ENCODE peak calls at places on chromosomes 1 and 21, in six cellular contexts. V, I, Q, X, K and F are unnamed samples.

GRCh38 chr1:20470174-20470573 is 15.8 kb downstream of the CAMK2N1 start:
- DNase-seq in K (no peak), I (peak; percentile 34), X (no peak), Q (no peak), V (no peak), F (no peak)

GRCh38 chr21:36437745-36438128 is 42.2 kb downstream of the CLDN14 start:
- DNase-seq in X (peak; percentile 43), V (peak; percentile 78), K (no peak), I (peak; percentile 74), Q (no peak), F (peak; percentile 75)

GRCh38 chr1:241888232-241888631 is 40.2 kb downstream of the EXO1 start:
- DNase-seq in V (no peak), X (no peak), I (no peak), Q (no peak), K (no peak), F (no peak)

GRCh38 chr21:43608225-43608624 is 51.1 kb downstream of the HSF2BP start:
- DNase-seq in Q (no peak), I (no peak), K (no peak), X (no peak), V (no peak), F (peak; percentile 29)

GRCh38 chr1:33130297-33130696 is 49.3 kb downstream of the AZIN2 start:
- DNase-seq in V (no peak), Q (no peak), K (no peak), I (no peak), X (no peak), F (peak; percentile 78)

GRCh38 chr1:36016686-36017085 is 67.2 kb upstream of the TEKT2 start:
- DNase-seq in Q (no peak), K (no peak), I (no peak), X (no peak), V (no peak), F (no peak)

GRCh38 chr1:112247036-112247597 is 148.9 kb upstream of the CTTNBP2NL start:
- DNase-seq in V (no peak), Q (no peak), I (no peak), X (no peak), K (no peak), F (no peak)

GRCh38 chr21:40242586-40242985 is 375.3 kb downstream of the PCP4 start:
- DNase-seq in V (no peak), I (no peak), K (no peak), Q (no peak), X (no peak), F (no peak)

GRCh38 chr1:111733996-111734369 is 5.2 kb downstream of the INKA2 start:
- DNase-seq in V (no peak), I (no peak), Q (no peak), K (no peak), X (no peak), F (peak; percentile 33)

GRCh38 chr1:228276901-228277490 is 69.2 kb downstream of the OBSCN start:
- DNase-seq in I (no peak), Q (no peak), X (no peak), V (no peak), K (no peak), F (no peak)

GRCh38 chr21:26684866-26685265 is 111.8 kb upstream of the CYYR1 start:
- DNase-seq in K (no peak), I (no peak), V (no peak), Q (no peak), X (no peak), F (no peak)

GRCh38 chr1:16067127-16067768 is 6.2 kb downstream of the FAM131C start:
- DNase-seq in Q (peak; percentile 61), X (no peak), V (peak; percentile 52), K (no peak), I (no peak), F (no peak)

GRCh38 chr1:231827337-231828105 is 200.9 kb downstream of the DISC1 start:
- DNase-seq in Q (peak; percentile 13), I (peak; percentile 82), K (no peak), X (no peak), V (peak; percentile 75), F (no peak)

GRCh38 chr1:191155178-191155577 is 677.5 kb upstream of the BRINP3 start:
- DNase-seq in X (no peak), Q (no peak), K (no peak), I (no peak), V (no peak), F (no peak)

GRCh38 chr1:191151321-191151807 is 673.7 kb upstream of the BRINP3 start:
- DNase-seq in Q (no peak), I (no peak), K (no peak), V (no peak), X (no peak), F (no peak)

GRCh38 chr1:191152776-191153175 is 675.1 kb upstream of the BRINP3 start:
- DNase-seq in K (no peak), I (no peak), X (no peak), V (no peak), Q (no peak), F (peak; percentile 5)
- TF ChIP-seq POLR2A in K (no peak), I (no peak), X (no peak), V (no peak), Q (no peak), F (no peak)

GRCh38 chr1:171212607-171213347 is 27.7 kb downstream of the FMO2 start:
- DNase-seq in X (no peak), Q (no peak), I (no peak), K (no peak), V (no peak), F (peak; percentile 44)

GRCh38 chr1:171210355-171210754 is 25.3 kb downstream of the FMO2 start:
- DNase-seq in I (no peak), K (no peak), Q (no peak), X (no peak), V (peak; percentile 21), F (no peak)

GRCh38 chr1:171218661-171219060 is 29.6 kb upstream of the FMO1 start:
- DNase-seq in V (no peak), X (no peak), I (no peak), Q (no peak), K (no peak), F (no peak)

GRCh38 chr1:171217658-171218443 is 30.4 kb upstream of the FMO1 start:
- DNase-seq in Q (no peak), K (no peak), V (no peak), X (no peak), I (no peak), F (no peak)

GRCh38 chr1:171213559-171214454 is 28.7 kb downstream of the FMO2 start:
- DNase-seq in V (no peak), Q (no peak), X (no peak), K (no peak), I (no peak), F (no peak)
- TF ChIP-seq MYC in V (no peak), Q (no peak), X (no peak), K (no peak), I (no peak), F (no peak)

GRCh38 chr1:243850368-243851128 is 505 bp upstream of the AKT3 start:
- DNase-seq in X (peak; percentile 80), K (no peak), V (peak; percentile 91), Q (peak; percentile 3), I (peak; percentile 80), F (peak; percentile 69)

GRCh38 chr1:243851129-243851756 is 1.2 kb upstream of the AKT3 start:
- DNase-seq in K (no peak), I (no peak), V (no peak), Q (no peak), X (no peak), F (no peak)

GRCh38 chr1:243850013-243850367 is at the start of gene AKT3:
- DNase-seq in Q (no peak), I (no peak), K (no peak), V (no peak), X (no peak), F (no peak)

GRCh38 chr1:243848165-243849088 is 1.6 kb downstream of the AKT3 start:
- DNase-seq in Q (no peak), K (no peak), I (peak; percentile 13), X (no peak), V (no peak), F (no peak)

DNA sequence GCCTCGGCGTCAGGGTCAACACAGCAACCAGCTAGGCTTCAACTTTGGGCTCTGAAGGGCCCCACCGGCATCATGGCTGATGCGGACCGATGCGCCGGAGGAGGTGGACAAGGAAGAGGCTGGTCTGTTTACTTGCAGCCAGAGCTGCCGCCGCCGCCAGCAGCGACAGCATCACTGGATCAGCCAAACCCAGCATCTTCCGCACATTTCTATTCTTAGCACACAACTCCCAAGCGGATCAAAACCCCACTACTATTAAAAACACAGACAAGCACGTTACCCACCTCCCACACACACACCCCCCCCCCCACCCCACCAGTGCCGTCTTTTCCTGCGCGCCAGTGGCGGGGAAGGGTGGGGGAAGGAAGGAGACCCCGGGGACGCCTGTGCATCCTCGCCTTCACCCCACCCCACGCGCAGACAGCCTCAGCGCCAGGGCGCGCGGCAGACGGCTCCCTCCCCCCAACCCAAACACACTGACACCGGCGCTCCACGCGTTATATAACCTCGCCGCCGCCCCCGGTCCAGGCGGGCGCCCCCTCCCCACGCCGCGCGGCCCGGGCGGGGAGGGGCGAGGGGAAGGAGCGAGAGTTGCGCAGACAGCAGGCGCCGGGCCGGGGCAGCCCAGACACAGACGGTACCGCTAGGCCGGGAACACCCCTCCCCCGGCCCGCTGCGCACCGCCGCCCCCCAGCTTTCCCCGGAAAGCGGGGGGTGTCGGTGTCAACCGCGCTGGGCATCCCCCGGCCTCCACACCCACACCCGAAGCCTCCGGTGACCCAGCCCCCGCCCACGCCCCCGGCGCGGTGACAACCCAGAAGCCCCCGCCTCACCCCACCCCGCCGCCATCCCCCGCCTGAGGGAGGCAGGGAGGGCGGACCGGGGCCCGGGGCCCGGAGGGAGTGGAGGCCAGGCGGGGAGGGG is 692 bp downstream of the AKT3 start:
- DNase-seq in Q (no peak), K (no peak), X (no peak), V (peak; percentile 84), I (peak; percentile 77), F (peak; percentile 39)
- TF ChIP-seq POLR2A in Q (no peak), K (peak; percentile 47), X (no peak), V (no peak), I (no peak), F (no peak)

GRCh38 chr1:11951901-11952300 is 17.4 kb downstream of the PLOD1 start:
- DNase-seq in I (no peak), Q (no peak), K (no peak), X (no peak), V (no peak), F (no peak)

GRCh38 chr1:11952455-11953109 is 18.1 kb downstream of the PLOD1 start:
- DNase-seq in Q (no peak), I (no peak), K (no peak), V (no peak), X (no peak), F (no peak)

GRCh38 chr1:11944358-11944981 is 10.0 kb downstream of the PLOD1 start:
- DNase-seq in I (no peak), V (no peak), K (no peak), X (no peak), Q (no peak), F (no peak)

GRCh38 chr1:11946647-11947046 is 12.1 kb downstream of the PLOD1 start:
- DNase-seq in X (no peak), K (no peak), Q (no peak), V (no peak), I (no peak), F (peak; percentile 41)

DNA sequence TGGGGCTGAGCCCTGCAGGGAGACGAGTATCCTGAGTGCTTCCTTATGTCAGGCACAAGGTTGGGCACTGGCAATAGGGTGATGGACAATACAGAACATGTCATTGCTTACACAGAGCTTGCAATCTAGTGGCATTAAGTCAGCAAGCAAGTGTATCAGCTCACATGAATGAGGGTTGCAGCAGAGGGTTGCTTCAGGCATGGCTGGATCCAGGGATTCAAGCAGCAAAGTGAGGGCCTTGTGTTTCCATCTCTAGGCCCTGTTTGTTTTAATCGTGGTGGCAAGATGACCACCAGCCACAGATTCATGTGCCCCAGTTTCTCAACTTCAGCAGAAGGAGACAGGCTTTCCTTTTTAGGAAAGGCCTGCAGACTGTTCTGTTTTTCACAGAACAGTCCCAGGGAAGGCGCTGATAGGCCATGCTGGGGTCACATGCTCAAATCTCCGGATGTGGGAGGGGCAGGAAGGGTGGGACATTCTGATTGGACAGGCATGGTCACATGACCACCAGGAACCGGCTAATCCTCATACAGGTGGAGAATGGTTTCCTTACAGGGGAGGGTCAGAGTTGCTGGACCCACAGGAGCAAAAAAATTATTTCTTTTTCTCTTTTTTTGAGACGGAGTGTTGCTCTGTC is 14.4 kb downstream of the PLOD1 start:
- DNase-seq in K (no peak), V (peak; percentile 60), Q (no peak), X (peak; percentile 94), I (peak; percentile 30), F (peak; percentile 61)
- TF ChIP-seq MYC in K (no peak), V (no peak), Q (no peak), X (no peak), I (no peak), F (no peak)